ENCODE peak calls at places on chromosomes 4 and X, in eight cellular contexts. P is NCI-H69; H is amniotic stem cell; S is mesenchymal stem cell; T is H4; I is activated naive CD4-positive, alpha-beta T cell; Q is fibroblast of gingiva; N is NCI-H1694 treated with DMSO at 0.1 percent for 48 hours. D is an unnamed sample.

GRCh38 chr4:38523524-38524448 is 140.2 kb upstream of the KLF3 start:
- DNase-seq in P (no peak), H (no peak), S (no peak), T (peak; percentile 22), I (no peak), Q (no peak), N (no peak), D (no peak)

GRCh38 chrX:68832101-68832416 is 3.2 kb downstream of the EFNB1 start:
- DNase-seq in P (peak; percentile 33), H (peak; percentile 35), S (peak; percentile 81), T (peak; percentile 34), I (no peak), Q (peak; percentile 73), N (no peak), D (no peak)

GRCh38 chr4:27861802-27862201 is 1001.2 kb downstream of the STIM2 start:
- DNase-seq in P (no peak), H (no peak), S (no peak), T (peak; percentile 72), I (no peak), Q (no peak), N (no peak), D (no peak)

GRCh38 chr4:121669163-121669550 is 27.6 kb downstream of the ANXA5 start:
- DNase-seq in P (no peak), H (no peak), S (peak; percentile 58), T (no peak), I (no peak), Q (peak; percentile 62), N (no peak), D (no peak)

GRCh38 chr4:41014158-41014557 is 200.2 kb downstream of the APBB2 start:
- DNase-seq in P (no peak), H (no peak), S (no peak), T (no peak), I (no peak), Q (no peak), N (no peak), D (no peak)

GRCh38 chr4:158586881-158587280 is 65.2 kb downstream of the RXFP1 start:
- DNase-seq in P (no peak), H (no peak), S (no peak), T (no peak), I (no peak), Q (no peak), N (no peak), D (no peak)

GRCh38 chrX:107712231-107713204 is 63.1 kb downstream of the TSC22D3 start:
- DNase-seq in P (no peak), H (no peak), S (peak; percentile 93), T (no peak), I (no peak), Q (peak; percentile 74), N (no peak), D (no peak)

GRCh38 chrX:154444755-154445246 is 860 bp downstream of the FAM50A start:
- DNase-seq in P (no peak), H (no peak), S (no peak), T (no peak), I (no peak), Q (no peak), N (no peak), D (no peak)

GRCh38 chr4:45554423-45554822 is 569.4 kb downstream of the GABRG1 start:
- DNase-seq in P (no peak), H (no peak), S (no peak), T (peak; percentile 39), I (no peak), Q (no peak), N (no peak), D (no peak)

GRCh38 chr4:180909279-180909678 is 1333.9 kb upstream of the TENM3 start:
- DNase-seq in P (peak; percentile 70), H (no peak), S (no peak), T (peak; percentile 31), I (no peak), Q (no peak), N (no peak), D (peak; percentile 18)

GRCh38 chrX:72052415-72053090 is 79.2 kb downstream of the RTL5 start:
- DNase-seq in P (no peak), H (peak; percentile 4), S (peak; percentile 33), T (no peak), I (no peak), Q (no peak), N (no peak), D (no peak)

GRCh38 chrX:107684956-107685385 is 56.7 kb downstream of the PRPS1 start:
- DNase-seq in P (no peak), H (no peak), S (peak; percentile 67), T (peak; percentile 90), I (no peak), Q (peak; percentile 29), N (no peak), D (peak; percentile 89)

GRCh38 chrX:141402897-141403610 is 160.7 kb upstream of the SPANXC start:
- DNase-seq in P (no peak), H (no peak), S (no peak), T (no peak), I (no peak), Q (no peak), N (no peak), D (no peak)

GRCh38 chrX:76148753-76149152 is 24.1 kb upstream of the PBDC1 start:
- DNase-seq in P (peak; percentile 43), H (no peak), S (peak; percentile 55), T (peak; percentile 48), I (no peak), Q (peak; percentile 6), N (peak; percentile 14), D (no peak)

GRCh38 chr4:13641084-13641483 is 13.6 kb upstream of the BOD1L1 start:
- DNase-seq in P (no peak), H (no peak), S (no peak), T (no peak), I (no peak), Q (no peak), N (no peak), D (no peak)

GRCh38 chr4:41359069-41359769 is 102.5 kb downstream of the UCHL1 start:
- DNase-seq in P (no peak), H (no peak), S (no peak), T (peak; percentile 48), I (no peak), Q (no peak), N (no peak), D (no peak)

GRCh38 chr4:3826247-3827172 is 60.3 kb downstream of the ADRA2C start:
- DNase-seq in P (no peak), H (no peak), S (no peak), T (no peak), I (no peak), Q (no peak), N (no peak), D (no peak)